ENCODE peak calls at places on chromosomes 11 and 22, in four cellular contexts. T is GM12878, Q is K562, I is SK-N-SH. L is an unnamed sample.

GRCh38 chr11:623999-624704 is 603 bp downstream of the CDHR5 start:
- DNase-seq in T (no peak), Q (no peak), I (no peak), L (no peak)

GRCh38 chr22:43376765-43377485 is 33.8 kb upstream of the SCUBE1 start:
- DNase-seq in I (no peak), Q (no peak), T (peak; percentile 56), L (no peak)

GRCh38 chr11:125445731-125446130 is 50.3 kb downstream of the FEZ1 start:
- DNase-seq in I (no peak), T (no peak), Q (no peak), L (no peak)

GRCh38 chr11:80958414-80958813 is 1517.6 kb upstream of the TENM4 start:
- DNase-seq in T (no peak), I (no peak), Q (no peak), L (no peak)

GRCh38 chr11:1632053-1632714 is 2.6 kb downstream of the KRTAP5-5 start:
- DNase-seq in T (no peak), Q (no peak), I (no peak), L (no peak)

GRCh38 chr11:1749020-1749758 is 1.2 kb downstream of the IFITM10 start:
- DNase-seq in T (no peak), Q (no peak), I (peak; percentile 85), L (no peak)

GRCh38 chr11:79461144-79461543 is 20.3 kb upstream of the TENM4 start:
- DNase-seq in T (no peak), I (peak; percentile 18), Q (no peak), L (no peak)

GRCh38 chr22:42461511-42461910 is 29.3 kb upstream of the NFAM1 start:
- DNase-seq in T (no peak), I (no peak), Q (no peak), L (peak; percentile 54)

GRCh38 chr11:78651923-78652602 is 77.4 kb upstream of the NARS2 start:
- DNase-seq in T (no peak), Q (no peak), I (no peak), L (no peak)

GRCh38 chr11:66570826-66571222 is 2.4 kb upstream of the CTSF start:
- DNase-seq in I (no peak), T (no peak), Q (no peak), L (no peak)

GRCh38 chr22:44164031-44164430 is 16.7 kb upstream of the PARVG start:
- DNase-seq in T (no peak), I (no peak), Q (no peak), L (no peak)

GRCh38 chr11:35478411-35479139 is 46.8 kb downstream of the PAMR1 start:
- DNase-seq in Q (no peak), I (no peak), T (no peak), L (no peak)

GRCh38 chr22:28977481-28977971 is 84.1 kb downstream of the C22orf31 start:
- DNase-seq in Q (no peak), I (no peak), T (no peak), L (no peak)

GRCh38 chr22:22372063-22372462 is 127.5 kb downstream of the VPREB1 start:
- DNase-seq in T (no peak), Q (no peak), I (no peak), L (no peak)

GRCh38 chr22:36738416-36739020 is 35.0 kb upstream of the CACNG2 start:
- DNase-seq in I (no peak), Q (no peak), T (no peak), L (no peak)

GRCh38 chr11:133784359-133784758 is 61.0 kb downstream of the SPATA19 start:
- DNase-seq in I (no peak), Q (no peak), T (no peak), L (no peak)

GRCh38 chr11:61968758-61969390 is 1.4 kb upstream of the FTH1 start:
- DNase-seq in I (no peak), Q (no peak), T (no peak), L (no peak)

GRCh38 chr11:44775366-44776356 is 48.9 kb downstream of the TSPAN18 start:
- DNase-seq in Q (peak; percentile 89), I (peak; percentile 69), T (no peak), L (peak; percentile 78)

GRCh38 chr22:26835929-26836528 is 178.6 kb downstream of the MIAT start:
- DNase-seq in Q (peak; percentile 65), T (no peak), I (peak; percentile 41), L (peak; percentile 90)

GRCh38 chr11:133040289-133040893 is 491.9 kb downstream of the OPCML start:
- DNase-seq in I (no peak), T (no peak), Q (no peak), L (no peak)

GRCh38 chr22:29149841-29150555 is 55.7 kb upstream of the EMID1 start:
- DNase-seq in I (no peak), T (no peak), Q (no peak), L (no peak)

GRCh38 chr11:64226507-64227051 is 505 bp downstream of the NUDT22 start:
- DNase-seq in I (peak; percentile 76), Q (peak; percentile 67), T (no peak), L (no peak)

GRCh38 chr11:122661182-122661945 is 5.8 kb downstream of the UBASH3B start:
- DNase-seq in I (no peak), Q (no peak), T (no peak), L (no peak)
- TF ChIP-seq USF1 in I (no peak), Q (no peak), T (no peak), L (no peak)

GRCh38 chr11:126891556-126892217 is 108.9 kb downstream of the KIRREL3 start:
- DNase-seq in I (no peak), T (no peak), Q (no peak), L (no peak)
- TF ChIP-seq USF1 in I (no peak), T (no peak), Q (no peak), L (no peak)

DNA sequence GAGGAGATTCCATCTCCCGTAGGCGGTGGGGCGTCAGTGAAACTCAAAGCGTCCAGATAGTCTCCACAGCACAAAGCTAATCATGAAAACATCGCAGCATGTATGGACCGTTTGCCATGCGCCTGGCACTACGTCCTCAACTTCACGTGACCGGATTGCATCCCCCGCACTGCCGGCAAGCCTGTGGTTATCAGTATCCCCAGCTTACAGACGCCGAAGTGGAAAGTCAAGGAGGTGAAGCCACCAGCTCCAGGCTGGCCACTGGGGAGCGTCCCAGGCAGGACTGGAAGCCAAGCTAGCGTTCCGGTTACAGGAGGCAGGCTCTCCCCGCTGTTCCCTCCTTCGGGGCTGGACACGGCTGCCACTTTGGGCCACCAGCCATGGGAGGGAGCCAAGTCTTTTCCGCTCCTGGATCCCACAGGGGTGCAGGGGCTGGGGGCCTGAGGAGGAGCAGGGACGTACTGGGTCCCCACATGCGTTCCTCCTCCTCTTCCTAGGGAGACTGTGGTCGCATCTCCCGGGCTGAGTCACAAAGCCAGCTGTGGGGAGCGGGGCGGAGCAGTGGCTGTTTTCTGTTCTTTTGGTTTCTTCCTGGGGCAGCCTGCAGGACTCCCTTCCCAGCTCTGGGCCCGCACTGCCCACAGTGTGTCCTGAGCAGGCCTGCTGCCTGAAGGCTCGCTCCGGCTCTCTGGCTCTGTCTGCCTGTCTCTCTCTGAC is 4.3 kb upstream of the OSBPL5 start:
- DNase-seq in Q (peak; percentile 80), T (no peak), I (no peak), L (peak; percentile 52)
- TF ChIP-seq USF1 in Q (peak; percentile 98), T (no peak), I (peak; percentile 70), L (no peak)

GRCh38 chr11:3165152-3165705 is at the start of gene OSBPL5:
- DNase-seq in Q (peak; percentile 89), T (no peak), I (peak; percentile 90), L (peak; percentile 38)

GRCh38 chr11:3165916-3166267 is 782 bp upstream of the OSBPL5 start:
- DNase-seq in Q (no peak), I (no peak), T (no peak), L (peak; percentile 8)

GRCh38 chr11:3164540-3165151 is 464 bp downstream of the OSBPL5 start:
- DNase-seq in Q (peak; percentile 71), T (no peak), I (peak; percentile 69), L (peak; percentile 45)

GRCh38 chr11:3167143-3168119 is 2.3 kb upstream of the OSBPL5 start:
- DNase-seq in Q (no peak), T (no peak), I (no peak), L (no peak)

DNA sequence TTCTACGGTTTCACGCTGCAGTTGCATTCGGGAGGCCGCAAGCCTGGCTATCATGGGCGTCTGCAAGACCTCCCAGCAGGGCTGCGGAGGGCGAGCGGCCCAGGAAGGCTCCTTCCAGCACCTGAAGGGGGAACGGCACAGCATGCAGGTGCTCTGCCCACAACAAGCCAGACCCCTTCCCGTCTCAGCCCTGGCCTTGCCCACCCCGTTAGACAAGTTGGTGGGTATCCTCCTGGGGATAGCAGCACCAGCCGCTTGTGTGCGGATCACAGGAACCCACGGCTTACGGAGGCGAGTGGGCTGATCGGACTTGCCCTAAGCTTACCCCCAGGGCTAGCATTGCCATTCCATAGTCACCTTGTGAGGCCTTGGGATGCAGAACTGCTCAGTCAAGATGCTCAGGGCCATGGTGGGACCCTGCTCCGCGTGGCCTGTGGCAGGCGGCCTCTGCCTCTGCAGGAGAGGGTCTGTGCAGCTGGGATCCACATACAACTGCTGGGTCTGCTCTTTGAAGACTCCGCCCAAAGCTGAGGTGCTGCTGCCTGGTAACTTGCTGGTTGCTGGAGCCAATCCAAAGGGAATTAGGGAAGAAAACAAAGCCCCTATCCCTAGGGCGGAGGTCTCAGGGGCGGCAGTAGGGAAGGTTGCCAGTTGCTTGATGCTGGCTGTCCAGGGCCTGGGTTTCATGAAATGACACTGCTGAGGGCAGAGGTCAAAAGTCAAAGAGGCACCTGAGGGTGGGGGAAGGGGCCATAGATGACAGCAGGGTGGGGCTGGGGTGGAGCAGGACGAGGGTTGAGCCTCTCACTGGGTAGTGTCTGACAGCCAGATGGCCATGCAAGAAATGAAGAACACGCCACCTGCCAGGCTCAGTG is 1.4 kb upstream of the OSBPL5 start:
- DNase-seq in T (no peak), Q (no peak), I (no peak), L (peak; percentile 16)
- TF ChIP-seq USF1 in T (no peak), Q (no peak), I (no peak), L (no peak)

L was measured in WTC11.